ENCODE peak calls at places on chromosomes 13 and 19, in five cellular contexts. Z, G, Q, X and K are unnamed samples.
A peak's percentile ranks its signal among the peaks of the same experiment; 100 is the strongest.

GRCh38 chr13:36706755-36707154 is 32.9 kb downstream of the SERTM1 start:
- DNase-seq in Z (peak; percentile 36), G (no peak), Q (no peak), X (no peak), K (no peak)

GRCh38 chr13:113897161-113897560 is 33.3 kb upstream of the GAS6 start:
- DNase-seq in Z (peak; percentile 91), G (no peak), Q (no peak), X (no peak), K (no peak)

GRCh38 chr19:31073485-31074221 is 275.6 kb downstream of the TSHZ3 start:
- DNase-seq in Z (no peak), G (no peak), Q (no peak), X (no peak), K (no peak)

GRCh38 chr19:7926021-7926726 is at the start of gene CTXN1:
- DNase-seq in Z (peak; percentile 63), G (peak; percentile 58), Q (peak; percentile 83), X (peak; percentile 87), K (peak; percentile 84)

GRCh38 chr19:44951179-44952159 is 3.7 kb upstream of the CLPTM1 start:
- DNase-seq in Z (peak; percentile 89), G (peak; percentile 27), Q (peak; percentile 72), X (peak; percentile 94), K (peak; percentile 71)

GRCh38 chr19:2552859-2553258 is 76.9 kb downstream of the GADD45B start:
- DNase-seq in Z (no peak), G (no peak), Q (no peak), X (no peak), K (no peak)

GRCh38 chr13:36124236-36124822 is 6.9 kb downstream of the DCLK1 start:
- DNase-seq in Z (peak; percentile 83), G (no peak), Q (no peak), X (peak; percentile 7), K (no peak)

GRCh38 chr13:75302031-75302430 is 179.9 kb downstream of the TBC1D4 start:
- DNase-seq in Z (peak; percentile 47), G (no peak), Q (no peak), X (no peak), K (no peak)

GRCh38 chr13:113169277-113170272 is 11.1 kb downstream of the PROZ start:
- DNase-seq in Z (no peak), G (no peak), Q (no peak), X (no peak), K (no peak)

GRCh38 chr13:35854286-35854685 is 276.9 kb downstream of the DCLK1 start:
- DNase-seq in Z (no peak), G (no peak), Q (no peak), X (no peak), K (no peak)

GRCh38 chr19:37362733-37363132 is 8.2 kb upstream of the ZNF527 start:
- DNase-seq in Z (peak; percentile 5), G (no peak), Q (no peak), X (no peak), K (no peak)

GRCh38 chr13:107203146-107203847 is 635.4 kb upstream of the ARGLU1 start:
- DNase-seq in Z (peak; percentile 59), G (no peak), Q (no peak), X (peak; percentile 46), K (no peak)

GRCh38 chr13:71831716-71832115 is 35.3 kb downstream of the DACH1 start:
- DNase-seq in Z (no peak), G (no peak), Q (no peak), X (no peak), K (no peak)

GRCh38 chr13:49821216-49821820 is 28.8 kb upstream of the KPNA3 start:
- DNase-seq in Z (peak; percentile 15), G (no peak), Q (no peak), X (no peak), K (no peak)

GRCh38 chr19:49020342-49020741 is 3.5 kb upstream of the LHB start:
- DNase-seq in Z (no peak), G (no peak), Q (no peak), X (no peak), K (no peak)

GRCh38 chr13:112868308-112868707 is 100.7 kb upstream of the MCF2L start:
- DNase-seq in Z (no peak), G (no peak), Q (no peak), X (no peak), K (no peak)

GRCh38 chr13:19961484-19961883 is 3.0 kb downstream of the ZMYM2 start:
- DNase-seq in Z (no peak), G (no peak), Q (no peak), X (no peak), K (no peak)

GRCh38 chr19:57829316-57829715 is 783 bp upstream of the ZNF587B start:
- DNase-seq in Z (peak; percentile 91), G (no peak), Q (no peak), X (peak; percentile 31), K (no peak)

GRCh38 chr13:112183544-112184145 is 116.7 kb downstream of the SOX1 start:
- DNase-seq in Z (no peak), G (no peak), Q (no peak), X (no peak), K (no peak)

GRCh38 chr19:54209058-54209747 is 8.5 kb downstream of the RPS9 start:
- DNase-seq in Z (no peak), G (no peak), Q (no peak), X (peak; percentile 47), K (no peak)

GRCh38 chr19:29079331-29079730 is 133.6 kb downstream of the UQCRFS1 start:
- DNase-seq in Z (no peak), G (no peak), Q (no peak), X (no peak), K (no peak)

GRCh38 chr13:47241446-47241845 is 344.6 kb upstream of the HTR2A start:
- DNase-seq in Z (no peak), G (no peak), Q (no peak), X (no peak), K (no peak)

GRCh38 chr13:57640582-57640981 is 9.0 kb downstream of the PCDH17 start:
- DNase-seq in Z (peak; percentile 13), G (no peak), Q (no peak), X (no peak), K (no peak)

GRCh38 chr19:52778811-52779210 is 7.8 kb downstream of the ZNF600 start:
- DNase-seq in Z (no peak), G (no peak), Q (no peak), X (no peak), K (no peak)

GRCh38 chr13:110228936-110229904 is 77.7 kb downstream of the COL4A1 start:
- DNase-seq in Z (no peak), G (no peak), Q (no peak), X (no peak), K (no peak)

GRCh38 chr19:11364296-11364904 is 9.2 kb downstream of the PLPPR2 start:
- DNase-seq in Z (no peak), G (no peak), Q (no peak), X (no peak), K (no peak)

GRCh38 chr19:11359421-11359820 is 4.2 kb downstream of the PLPPR2 start:
- DNase-seq in Z (no peak), G (no peak), Q (no peak), X (no peak), K (no peak)

GRCh38 chr19:11361771-11362731 is 6.8 kb downstream of the PLPPR2 start:
- DNase-seq in Z (no peak), G (no peak), Q (peak; percentile 65), X (no peak), K (no peak)

GRCh38 chr19:11363881-11364280 is 8.6 kb downstream of the PLPPR2 start:
- DNase-seq in Z (no peak), G (no peak), Q (no peak), X (no peak), K (no peak)

GRCh38 chr19:11361037-11361770 is 6.0 kb downstream of the PLPPR2 start:
- DNase-seq in Z (no peak), G (no peak), Q (peak; percentile 98), X (peak; percentile 88), K (no peak)
- H3K4me3 ChIP-seq in Z (no peak overlapping the region), G (no peak overlapping the region), Q (no peak overlapping the region), X (no peak overlapping the region), K (no peak overlapping the region)

DNA sequence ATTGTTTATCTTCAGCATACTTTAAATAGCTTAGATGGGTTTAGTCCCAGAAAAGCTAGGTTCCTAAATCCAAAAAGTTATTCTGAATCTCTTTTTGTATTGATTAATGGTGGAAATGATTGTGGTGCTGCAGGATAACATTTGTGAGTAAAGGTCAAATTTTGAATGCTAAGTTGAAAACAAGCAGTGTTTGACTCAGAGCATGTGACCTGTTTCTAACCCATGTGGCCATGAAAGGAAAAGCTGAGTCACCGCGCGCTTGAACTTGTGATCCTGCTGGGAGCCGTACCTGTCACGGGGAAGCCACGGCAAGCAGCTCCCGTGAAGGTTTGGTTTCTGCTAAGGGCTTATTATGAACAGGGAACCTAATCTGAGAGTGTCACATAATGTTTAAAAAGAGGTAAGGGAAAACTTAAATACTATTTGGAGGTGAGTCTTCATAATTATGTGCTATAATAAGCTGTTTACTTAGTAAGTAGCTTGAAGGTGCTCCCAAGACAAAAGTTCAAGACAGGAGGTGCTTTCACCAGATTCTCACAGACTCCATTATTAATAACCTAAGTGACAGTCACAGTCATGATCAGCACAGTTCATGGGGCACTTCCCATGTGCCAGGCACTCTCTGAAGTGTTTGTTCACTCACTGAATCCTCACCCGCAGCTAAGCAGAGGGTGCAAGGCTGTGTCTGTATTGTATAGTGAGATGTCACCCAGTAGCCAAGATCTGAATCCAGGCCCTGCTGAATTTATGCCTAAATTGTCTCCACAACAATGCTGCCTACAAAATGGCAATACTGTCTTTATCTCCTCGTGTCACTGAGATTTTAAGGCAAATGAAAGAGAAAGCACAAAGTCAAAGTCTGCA is 286.5 kb downstream of the MYO16 start:
- DNase-seq in Z (peak; percentile 92), G (peak; percentile 88), Q (peak; percentile 91), X (peak; percentile 94), K (peak; percentile 90)
- H3K4me3 ChIP-seq in Z (no peak overlapping the region), G (no peak overlapping the region), Q (no peak overlapping the region), X (no peak overlapping the region), K (peak overlapping the region; percentile 34)

GRCh38 chr19:9531933-9532332 is 6.5 kb downstream of the ZNF426 start:
- DNase-seq in Z (no peak), G (no peak), Q (no peak), X (no peak), K (no peak)

GRCh38 chr19:9523885-9524474 is 14.5 kb downstream of the ZNF426 start:
- DNase-seq in Z (no peak), G (no peak), Q (no peak), X (no peak), K (no peak)

GRCh38 chr19:9528757-9529336 is 9.6 kb downstream of the ZNF426 start:
- DNase-seq in Z (peak; percentile 6), G (no peak), Q (no peak), X (no peak), K (no peak)
- H3K4me3 ChIP-seq in Z (no peak overlapping the region), G (no peak overlapping the region), Q (no peak overlapping the region), X (peak overlapping the region; percentile 20), K (no peak overlapping the region)

DNA sequence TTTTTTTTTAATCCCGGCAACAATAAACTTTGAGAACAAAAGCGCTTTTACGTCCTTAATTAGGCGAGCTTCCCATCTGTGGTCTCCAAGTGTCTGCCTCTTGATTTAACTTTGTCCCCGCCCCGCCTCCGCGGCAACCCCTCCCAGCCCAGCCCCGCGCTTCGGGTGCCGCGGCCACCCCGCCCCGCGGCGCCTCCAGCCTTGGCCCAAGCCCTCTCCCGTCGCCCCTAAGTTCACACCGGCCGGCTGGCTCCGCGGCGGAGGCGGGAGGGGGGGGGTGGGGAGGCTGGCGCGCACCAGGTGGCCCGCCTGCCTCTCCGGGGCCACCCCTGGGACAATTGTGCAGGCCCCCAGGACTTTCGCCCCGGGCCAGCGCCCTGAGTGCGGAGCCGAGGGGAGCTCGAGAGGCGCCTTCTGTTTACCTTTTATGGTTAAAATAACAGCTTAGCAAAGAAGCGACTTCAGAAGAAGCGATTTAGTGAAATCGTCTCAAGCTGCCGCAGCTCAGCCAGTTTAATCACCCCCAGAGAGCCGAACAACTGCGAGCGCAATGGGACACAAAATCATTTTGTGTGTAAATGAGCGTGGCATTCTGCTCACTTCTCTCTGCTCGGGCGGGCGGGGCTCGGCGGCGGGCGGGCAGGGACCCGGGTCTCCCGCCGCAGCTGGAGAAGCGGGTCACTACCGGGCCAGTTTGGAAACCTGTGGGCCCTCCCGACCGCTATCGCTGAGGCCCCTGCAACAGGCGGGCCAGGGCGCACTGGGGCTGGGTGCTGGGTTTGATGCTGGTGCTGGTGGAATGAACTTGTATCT is 1.4 kb downstream of the KCTD15 start:
- DNase-seq in Z (peak; percentile 66), G (no peak), Q (peak; percentile 84), X (peak; percentile 55), K (peak; percentile 30)
- H3K4me3 ChIP-seq in Z (peak overlapping the region; percentile 78), G (peak overlapping the region; percentile 78), Q (peak overlapping the region; percentile 81), X (peak overlapping the region; percentile 93), K (peak overlapping the region; percentile 91)